ENCODE peak calls at places on chromosomes 6 and 20, in seven cellular contexts. One of them, this sample, is unnamed.

GRCh38 chr6:168377481-168377850 is 57.9 kb upstream of the DACT2 start:
- DNase-seq in OCI-LY7: no peak
- DNase-seq in HFF-Myc: no peak
- DNase-seq in kidney: no peak
- DNase-seq in HFFc6: no peak
- DNase-seq in transverse colon: no peak
- DNase-seq in cardiac muscle cell: peak
- DNase-seq in this sample: no peak

GRCh38 chr20:33650753-33651561 is 11.2 kb upstream of the C20orf144 start:
- DNase-seq in OCI-LY7: no peak
- DNase-seq in HFF-Myc: no peak
- DNase-seq in kidney: peak
- DNase-seq in HFFc6: no peak
- DNase-seq in transverse colon: peak
- DNase-seq in cardiac muscle cell: no peak
- DNase-seq in this sample: no peak

GRCh38 chr6:43771858-43772570 is 2.0 kb downstream of the VEGFA start:
- DNase-seq in OCI-LY7: peak
- DNase-seq in HFF-Myc: no peak
- DNase-seq in kidney: peak
- DNase-seq in HFFc6: peak
- DNase-seq in transverse colon: peak
- DNase-seq in cardiac muscle cell: peak
- DNase-seq in this sample: peak

GRCh38 chr20:18585134-18585533 is 2.7 kb upstream of the DTD1 start:
- DNase-seq in OCI-LY7: no peak
- DNase-seq in HFF-Myc: no peak
- DNase-seq in kidney: no peak
- DNase-seq in HFFc6: peak
- DNase-seq in transverse colon: no peak
- DNase-seq in cardiac muscle cell: peak
- DNase-seq in this sample: no peak

GRCh38 chr6:113009682-113010081 is 662.6 kb downstream of the RFPL4B start:
- DNase-seq in OCI-LY7: no peak
- DNase-seq in HFF-Myc: no peak
- DNase-seq in kidney: no peak
- DNase-seq in HFFc6: peak
- DNase-seq in transverse colon: no peak
- DNase-seq in cardiac muscle cell: peak
- DNase-seq in this sample: no peak

GRCh38 chr6:168671028-168671862 is 230.3 kb downstream of the SMOC2 start:
- DNase-seq in OCI-LY7: no peak
- DNase-seq in HFF-Myc: no peak
- DNase-seq in kidney: peak
- DNase-seq in HFFc6: no peak
- DNase-seq in transverse colon: no peak
- DNase-seq in cardiac muscle cell: no peak
- DNase-seq in this sample: no peak

GRCh38 chr6:117317261-117317660 is 51.9 kb downstream of the VGLL2 start:
- DNase-seq in OCI-LY7: peak
- DNase-seq in HFF-Myc: no peak
- DNase-seq in kidney: no peak
- DNase-seq in HFFc6: no peak
- DNase-seq in transverse colon: no peak
- DNase-seq in cardiac muscle cell: peak
- DNase-seq in this sample: no peak

GRCh38 chr6:37648465-37649330 is 49.0 kb downstream of the MDGA1 start:
- DNase-seq in OCI-LY7: no peak
- DNase-seq in HFF-Myc: no peak
- DNase-seq in kidney: no peak
- DNase-seq in HFFc6: no peak
- DNase-seq in transverse colon: no peak
- DNase-seq in cardiac muscle cell: peak
- DNase-seq in this sample: no peak

GRCh38 chr6:132937466-132937906 is 123.1 kb downstream of the RPS12 start:
- DNase-seq in OCI-LY7: peak
- DNase-seq in HFF-Myc: no peak
- DNase-seq in kidney: no peak
- DNase-seq in HFFc6: peak
- DNase-seq in transverse colon: peak
- DNase-seq in cardiac muscle cell: peak
- DNase-seq in this sample: no peak

GRCh38 chr20:54076259-54076658 is 5.9 kb upstream of the BCAS1 start:
- DNase-seq in OCI-LY7: no peak
- DNase-seq in HFF-Myc: no peak
- DNase-seq in kidney: no peak
- DNase-seq in HFFc6: no peak
- DNase-seq in transverse colon: no peak
- DNase-seq in cardiac muscle cell: no peak
- DNase-seq in this sample: no peak

GRCh38 chr6:24394777-24395437 is 7.8 kb upstream of the MRS2 start:
- DNase-seq in OCI-LY7: no peak
- DNase-seq in HFF-Myc: no peak
- DNase-seq in kidney: no peak
- DNase-seq in HFFc6: peak
- DNase-seq in transverse colon: no peak
- DNase-seq in cardiac muscle cell: peak
- DNase-seq in this sample: peak

GRCh38 chr6:73394577-73395354 is at the start of gene DDX43:
- DNase-seq in OCI-LY7: no peak
- DNase-seq in HFF-Myc: no peak
- DNase-seq in kidney: peak
- DNase-seq in HFFc6: no peak
- DNase-seq in transverse colon: peak
- DNase-seq in cardiac muscle cell: peak
- DNase-seq in this sample: peak

GRCh38 chr6:134740473-134741192 is 209.3 kb downstream of the ALDH8A1 start:
- DNase-seq in OCI-LY7: no peak
- DNase-seq in HFF-Myc: no peak
- DNase-seq in kidney: no peak
- DNase-seq in HFFc6: peak
- DNase-seq in transverse colon: no peak
- DNase-seq in cardiac muscle cell: peak
- DNase-seq in this sample: no peak

GRCh38 chr6:44297063-44298038 is 15.8 kb downstream of the AARS2 start:
- DNase-seq in OCI-LY7: no peak
- DNase-seq in HFF-Myc: no peak
- DNase-seq in kidney: peak
- DNase-seq in HFFc6: no peak
- DNase-seq in transverse colon: peak
- DNase-seq in cardiac muscle cell: peak
- DNase-seq in this sample: no peak

GRCh38 chr20:35437599-35437998 is 429 bp downstream of the GDF5 start:
- DNase-seq in OCI-LY7: no peak
- DNase-seq in HFF-Myc: no peak
- DNase-seq in kidney: no peak
- DNase-seq in HFFc6: no peak
- DNase-seq in transverse colon: no peak
- DNase-seq in cardiac muscle cell: no peak
- DNase-seq in this sample: no peak

GRCh38 chr6:39266375-39266774 is 37.1 kb upstream of the KCNK5 start:
- DNase-seq in OCI-LY7: no peak
- DNase-seq in HFF-Myc: no peak
- DNase-seq in kidney: no peak
- DNase-seq in HFFc6: no peak
- DNase-seq in transverse colon: peak
- DNase-seq in cardiac muscle cell: no peak
- DNase-seq in this sample: no peak

GRCh38 chr6:169172435-169172834 is 81.2 kb downstream of the THBS2 start:
- DNase-seq in OCI-LY7: no peak
- DNase-seq in HFF-Myc: no peak
- DNase-seq in kidney: peak
- DNase-seq in HFFc6: peak
- DNase-seq in transverse colon: no peak
- DNase-seq in cardiac muscle cell: peak
- DNase-seq in this sample: no peak

GRCh38 chr20:25470045-25470444 is 62.6 kb downstream of the GINS1 start:
- DNase-seq in OCI-LY7: peak
- DNase-seq in HFF-Myc: no peak
- DNase-seq in kidney: peak
- DNase-seq in HFFc6: no peak
- DNase-seq in transverse colon: peak
- DNase-seq in cardiac muscle cell: peak
- DNase-seq in this sample: no peak
- TF ChIP-seq CTCF in OCI-LY7: peak
- TF ChIP-seq CTCF in HFF-Myc: peak
- TF ChIP-seq CTCF in kidney: no peak
- TF ChIP-seq CTCF in HFFc6: peak
- TF ChIP-seq CTCF in transverse colon: peak
- TF ChIP-seq CTCF in cardiac muscle cell: peak
- TF ChIP-seq CTCF in this sample: no peak

DNA sequence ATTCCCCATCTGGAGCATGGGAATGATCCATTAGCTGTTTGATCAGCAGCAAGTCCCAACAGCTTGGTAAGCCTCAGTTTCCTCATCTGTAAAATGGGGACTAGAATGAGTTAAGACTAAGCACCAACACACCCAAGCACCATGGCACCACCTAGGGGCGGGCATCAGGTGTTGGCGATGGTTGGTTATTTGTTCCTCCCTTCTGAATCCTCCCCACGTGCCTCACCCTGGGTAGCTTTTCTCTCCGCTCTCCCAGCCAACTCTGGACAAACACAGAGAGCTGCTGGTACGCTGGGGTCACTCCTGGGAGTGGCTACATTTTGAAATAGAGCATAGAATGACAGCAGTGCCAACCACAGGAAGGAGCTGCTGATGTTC is 13.3 kb upstream of the ITPR3 start:
- DNase-seq in OCI-LY7: peak
- DNase-seq in HFF-Myc: no peak
- DNase-seq in kidney: peak
- DNase-seq in HFFc6: no peak
- DNase-seq in transverse colon: peak
- DNase-seq in cardiac muscle cell: no peak
- DNase-seq in this sample: peak
- TF ChIP-seq CTCF in OCI-LY7: peak
- TF ChIP-seq CTCF in HFF-Myc: peak
- TF ChIP-seq CTCF in kidney: peak
- TF ChIP-seq CTCF in HFFc6: peak
- TF ChIP-seq CTCF in transverse colon: peak
- TF ChIP-seq CTCF in cardiac muscle cell: peak
- TF ChIP-seq CTCF in this sample: no peak

DNA sequence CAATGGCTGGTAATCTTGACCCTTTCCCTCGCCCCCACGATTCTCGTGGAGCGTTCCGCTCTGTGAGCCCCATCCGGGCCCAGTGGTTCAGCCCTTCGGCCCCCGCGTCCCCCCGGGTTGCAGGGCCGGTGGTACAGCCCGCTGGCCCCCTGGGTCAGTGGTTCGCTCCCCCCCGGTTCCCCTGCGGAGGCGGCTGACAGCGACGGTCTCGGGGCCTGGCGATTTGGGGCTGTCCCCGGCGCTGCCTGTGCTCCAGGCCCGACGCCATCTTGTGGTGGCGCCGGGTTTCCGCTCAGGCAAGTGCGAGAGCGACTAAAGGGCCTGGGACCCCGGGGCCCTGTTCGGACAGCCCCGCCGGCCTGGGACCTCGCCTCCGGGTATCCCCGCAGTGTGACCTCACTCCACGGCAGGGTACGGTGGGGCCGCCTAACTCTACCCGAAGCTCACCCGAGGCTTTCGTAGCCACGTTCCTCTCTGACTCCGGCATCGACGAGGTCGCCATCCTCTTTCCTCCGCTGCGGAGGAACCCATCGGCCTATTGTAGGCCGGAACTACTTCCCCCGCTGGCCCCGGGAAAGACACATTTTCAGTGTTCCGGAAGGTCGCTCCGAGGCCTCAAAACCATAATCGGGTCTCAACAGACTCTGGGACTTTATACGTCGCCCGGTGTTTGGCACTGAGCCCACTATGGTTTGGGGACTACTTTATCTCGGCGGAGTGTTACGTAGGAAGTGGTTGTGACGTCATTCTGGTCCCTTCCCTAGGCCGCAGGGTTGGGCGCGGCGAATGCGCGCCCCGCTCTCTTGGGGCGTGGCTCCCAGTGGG is at the start of gene ZNF335:
- DNase-seq in OCI-LY7: peak
- DNase-seq in HFF-Myc: peak
- DNase-seq in kidney: peak
- DNase-seq in HFFc6: peak
- DNase-seq in transverse colon: peak
- DNase-seq in cardiac muscle cell: peak
- DNase-seq in this sample: peak
- TF ChIP-seq CTCF in OCI-LY7: no peak
- TF ChIP-seq CTCF in HFF-Myc: peak
- TF ChIP-seq CTCF in kidney: peak
- TF ChIP-seq CTCF in HFFc6: peak
- TF ChIP-seq CTCF in transverse colon: peak
- TF ChIP-seq CTCF in cardiac muscle cell: peak
- TF ChIP-seq CTCF in this sample: peak

GRCh38 chr6:124524821-124525220 is 437.4 kb upstream of the RNF217 start:
- DNase-seq in OCI-LY7: no peak
- DNase-seq in HFF-Myc: no peak
- DNase-seq in kidney: no peak
- DNase-seq in HFFc6: no peak
- DNase-seq in transverse colon: no peak
- DNase-seq in cardiac muscle cell: no peak
- DNase-seq in this sample: no peak
- TF ChIP-seq CTCF in OCI-LY7: no peak
- TF ChIP-seq CTCF in HFF-Myc: no peak
- TF ChIP-seq CTCF in kidney: no peak
- TF ChIP-seq CTCF in HFFc6: no peak
- TF ChIP-seq CTCF in transverse colon: no peak
- TF ChIP-seq CTCF in cardiac muscle cell: no peak
- TF ChIP-seq CTCF in this sample: no peak